ENCODE peak calls at places on chromosome 14, in eight cellular contexts. One of them, this sample, is unnamed.

GRCh38 chr14:51498411-51499227 is 153.1 kb upstream of the FRMD6 start:
- DNase-seq in adrenal gland: peak
- DNase-seq in GM04504: no peak
- DNase-seq in psoas muscle: no peak
- DNase-seq in mesenchymal stem cell: no peak
- DNase-seq in GM13976: no peak
- DNase-seq in NCI-H526 treated with DMSO at 0.1 percent for 48 hours: no peak
- DNase-seq in uterus: no peak
- DNase-seq in this sample: no peak

GRCh38 chr14:36208690-36209278 is 32.3 kb upstream of the PTCSC3 start:
- DNase-seq in adrenal gland: no peak
- DNase-seq in GM04504: no peak
- DNase-seq in psoas muscle: no peak
- DNase-seq in mesenchymal stem cell: no peak
- DNase-seq in GM13976: no peak
- DNase-seq in NCI-H526 treated with DMSO at 0.1 percent for 48 hours: peak
- DNase-seq in uterus: no peak
- DNase-seq in this sample: no peak

GRCh38 chr14:46840971-46841729 is 189.6 kb upstream of the RPL10L start:
- DNase-seq in adrenal gland: no peak
- DNase-seq in GM04504: no peak
- DNase-seq in psoas muscle: no peak
- DNase-seq in mesenchymal stem cell: peak
- DNase-seq in GM13976: no peak
- DNase-seq in NCI-H526 treated with DMSO at 0.1 percent for 48 hours: no peak
- DNase-seq in uterus: no peak
- DNase-seq in this sample: no peak

GRCh38 chr14:24425704-24426103 is 3.8 kb downstream of the CBLN3 start:
- DNase-seq in adrenal gland: peak
- DNase-seq in GM04504: no peak
- DNase-seq in psoas muscle: no peak
- DNase-seq in mesenchymal stem cell: peak
- DNase-seq in GM13976: no peak
- DNase-seq in NCI-H526 treated with DMSO at 0.1 percent for 48 hours: no peak
- DNase-seq in uterus: peak
- DNase-seq in this sample: no peak

GRCh38 chr14:91253795-91254323 is 9.4 kb upstream of the GPR68 start:
- DNase-seq in adrenal gland: no peak
- DNase-seq in GM04504: no peak
- DNase-seq in psoas muscle: no peak
- DNase-seq in mesenchymal stem cell: no peak
- DNase-seq in GM13976: no peak
- DNase-seq in NCI-H526 treated with DMSO at 0.1 percent for 48 hours: no peak
- DNase-seq in uterus: no peak
- DNase-seq in this sample: no peak

GRCh38 chr14:102507026-102507860 is 2.3 kb downstream of the ANKRD9 start:
- DNase-seq in adrenal gland: no peak
- DNase-seq in GM04504: no peak
- DNase-seq in psoas muscle: peak
- DNase-seq in mesenchymal stem cell: no peak
- DNase-seq in GM13976: no peak
- DNase-seq in NCI-H526 treated with DMSO at 0.1 percent for 48 hours: no peak
- DNase-seq in uterus: no peak
- DNase-seq in this sample: no peak

GRCh38 chr14:104787736-104788532 is 7.6 kb downstream of the AKT1 start:
- DNase-seq in adrenal gland: no peak
- DNase-seq in GM04504: no peak
- DNase-seq in psoas muscle: no peak
- DNase-seq in mesenchymal stem cell: no peak
- DNase-seq in GM13976: no peak
- DNase-seq in NCI-H526 treated with DMSO at 0.1 percent for 48 hours: no peak
- DNase-seq in uterus: no peak
- DNase-seq in this sample: no peak

GRCh38 chr14:85218982-85219381 is 311.0 kb upstream of the FLRT2 start:
- DNase-seq in adrenal gland: no peak
- DNase-seq in GM04504: no peak
- DNase-seq in psoas muscle: no peak
- DNase-seq in mesenchymal stem cell: no peak
- DNase-seq in GM13976: no peak
- DNase-seq in NCI-H526 treated with DMSO at 0.1 percent for 48 hours: no peak
- DNase-seq in uterus: no peak
- DNase-seq in this sample: no peak

GRCh38 chr14:97185186-97185585 is 388.0 kb downstream of the VRK1 start:
- DNase-seq in adrenal gland: no peak
- DNase-seq in GM04504: no peak
- DNase-seq in psoas muscle: no peak
- DNase-seq in mesenchymal stem cell: no peak
- DNase-seq in GM13976: no peak
- DNase-seq in NCI-H526 treated with DMSO at 0.1 percent for 48 hours: peak
- DNase-seq in uterus: no peak
- DNase-seq in this sample: no peak

GRCh38 chr14:86430807-86431206 is 900.9 kb downstream of the FLRT2 start:
- DNase-seq in adrenal gland: no peak
- DNase-seq in GM04504: no peak
- DNase-seq in psoas muscle: no peak
- DNase-seq in mesenchymal stem cell: no peak
- DNase-seq in GM13976: no peak
- DNase-seq in NCI-H526 treated with DMSO at 0.1 percent for 48 hours: peak
- DNase-seq in uterus: no peak
- DNase-seq in this sample: no peak

GRCh38 chr14:56422703-56423213 is 156.8 kb upstream of the TMEM260 start:
- DNase-seq in adrenal gland: peak
- DNase-seq in GM04504: peak
- DNase-seq in psoas muscle: peak
- DNase-seq in mesenchymal stem cell: peak
- DNase-seq in GM13976: peak
- DNase-seq in NCI-H526 treated with DMSO at 0.1 percent for 48 hours: peak
- DNase-seq in uterus: peak
- DNase-seq in this sample: peak

GRCh38 chr14:104223101-104223809 is 84.9 kb downstream of the KIF26A start:
- DNase-seq in adrenal gland: peak
- DNase-seq in GM04504: no peak
- DNase-seq in psoas muscle: peak
- DNase-seq in mesenchymal stem cell: peak
- DNase-seq in GM13976: no peak
- DNase-seq in NCI-H526 treated with DMSO at 0.1 percent for 48 hours: no peak
- DNase-seq in uterus: no peak
- DNase-seq in this sample: no peak

GRCh38 chr14:20551606-20552005 is 9.2 kb downstream of the RNASE9 start:
- DNase-seq in adrenal gland: no peak
- DNase-seq in GM04504: no peak
- DNase-seq in psoas muscle: no peak
- DNase-seq in mesenchymal stem cell: no peak
- DNase-seq in GM13976: no peak
- DNase-seq in NCI-H526 treated with DMSO at 0.1 percent for 48 hours: no peak
- DNase-seq in uterus: no peak
- DNase-seq in this sample: no peak

GRCh38 chr14:36690301-36691020 is 28.8 kb downstream of the PAX9 start:
- DNase-seq in adrenal gland: no peak
- DNase-seq in GM04504: no peak
- DNase-seq in psoas muscle: no peak
- DNase-seq in mesenchymal stem cell: peak
- DNase-seq in GM13976: no peak
- DNase-seq in NCI-H526 treated with DMSO at 0.1 percent for 48 hours: no peak
- DNase-seq in uterus: no peak
- DNase-seq in this sample: no peak

This sample was measured in GM04503.